ENCODE peak calls at places on chromosome 5, in four cellular contexts. B is IMR-90, U is GM12878, S is K562. H is an unnamed sample.

GRCh38 chr5:158154226-158155005 is 295.5 kb upstream of the CLINT1 start:
- DNase-seq in B (peak), U (no peak), S (no peak), H (no peak)

GRCh38 chr5:64971538-64971937 is 202.8 kb downstream of the CWC27 start:
- DNase-seq in B (peak), U (no peak), S (no peak), H (no peak)

GRCh38 chr5:33275921-33276705 is 164.7 kb upstream of the TARS1 start:
- DNase-seq in B (peak), U (no peak), S (no peak), H (no peak)

GRCh38 chr5:138351056-138351455 is 1.4 kb upstream of the KDM3B start:
- DNase-seq in B (peak), U (no peak), S (no peak), H (no peak)

GRCh38 chr5:18329346-18329745 is 695.1 kb downstream of the TAF11L14 start:
- DNase-seq in B (no peak), U (no peak), S (no peak), H (no peak)

GRCh38 chr5:90161399-90161798 is 248.2 kb downstream of the CETN3 start:
- DNase-seq in B (no peak), U (no peak), S (peak), H (peak)

GRCh38 chr5:175520321-175520720 is 42.0 kb downstream of the SFXN1 start:
- DNase-seq in B (no peak), U (no peak), S (no peak), H (no peak)

GRCh38 chr5:116063950-116064349 is 20.9 kb upstream of the COMMD10 start:
- DNase-seq in B (no peak), U (no peak), S (no peak), H (no peak)

GRCh38 chr5:119070578-119070827 is 384 bp upstream of the DMXL1 start:
- DNase-seq in B (no peak), U (no peak), S (no peak), H (peak)

GRCh38 chr5:112594060-112594850 is 143.4 kb upstream of the APC start:
- DNase-seq in B (no peak), U (no peak), S (no peak), H (peak)

GRCh38 chr5:43840424-43841232 is 237.6 kb downstream of the NNT start:
- DNase-seq in B (no peak), U (no peak), S (no peak), H (no peak)

GRCh38 chr5:172187118-172188032 is 649 bp downstream of the STK10 start:
- DNase-seq in B (peak), U (no peak), S (peak), H (peak)

GRCh38 chr5:50969207-50970145 is 303.0 kb downstream of the PARP8 start:
- DNase-seq in B (no peak), U (no peak), S (no peak), H (peak)
- H2AFZ ChIP-seq in B (peak), U (no peak), S (no peak), H (peak)

GRCh38 chr5:139561655-139562451 is 714 bp downstream of the UBE2D2 start:
- DNase-seq in B (peak), U (no peak), S (peak), H (peak)

GRCh38 chr5:139566611-139567010 is 5.5 kb downstream of the UBE2D2 start:
- DNase-seq in B (no peak), U (no peak), S (no peak), H (no peak)

GRCh38 chr5:139562847-139563246 is 1.7 kb downstream of the UBE2D2 start:
- DNase-seq in B (no peak), U (no peak), S (no peak), H (no peak)

GRCh38 chr5:139569276-139569955 is 8.3 kb downstream of the UBE2D2 start:
- DNase-seq in B (peak), U (no peak), S (no peak), H (no peak)

DNA sequence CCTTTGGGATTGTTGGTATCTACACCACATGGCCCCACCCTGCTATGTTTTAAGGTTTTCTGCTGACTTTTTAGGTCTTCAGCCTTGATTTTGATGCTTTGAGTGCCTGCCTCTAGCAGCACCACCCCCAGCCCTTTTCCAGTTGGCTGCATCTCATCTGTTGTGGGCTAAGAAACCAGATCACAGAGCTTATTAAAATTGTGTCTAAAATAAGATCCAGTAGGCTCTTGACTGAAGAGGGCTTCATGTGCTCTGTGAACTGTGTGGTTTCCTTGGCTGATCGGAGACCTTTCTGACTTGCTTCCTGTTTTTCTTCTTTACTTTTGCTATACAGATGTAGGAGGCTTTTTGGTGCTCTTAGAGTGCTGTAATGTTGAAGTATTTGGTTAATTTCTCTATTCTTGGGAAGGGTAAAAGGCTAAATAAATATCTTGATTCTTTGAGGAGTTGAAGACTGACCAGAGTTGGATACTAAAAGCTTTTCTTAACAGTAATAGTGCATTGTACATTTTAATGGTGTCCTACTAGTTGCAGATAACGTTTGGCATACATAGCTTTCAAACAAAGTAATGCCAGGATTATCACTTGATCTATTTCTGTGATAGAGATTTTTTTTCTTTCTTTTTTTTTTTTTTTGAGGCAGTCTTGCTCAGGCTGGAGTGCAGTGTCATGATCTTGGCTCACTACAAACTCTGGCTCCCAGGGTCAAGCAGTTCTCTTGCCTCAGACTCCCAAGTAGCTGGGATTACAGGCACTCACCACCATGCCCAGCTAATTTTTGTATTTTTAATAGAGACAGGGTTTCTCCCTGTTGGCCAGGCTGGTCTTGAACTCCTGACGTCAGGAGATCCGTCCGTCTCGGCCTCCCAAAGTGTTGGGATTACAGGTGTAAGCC is 4.5 kb downstream of the UBE2D2 start:
- DNase-seq in B (peak), U (peak), S (no peak), H (no peak)
- TF ChIP-seq RCOR1 in B (no peak), U (no peak), S (no peak), H (no peak)

DNA sequence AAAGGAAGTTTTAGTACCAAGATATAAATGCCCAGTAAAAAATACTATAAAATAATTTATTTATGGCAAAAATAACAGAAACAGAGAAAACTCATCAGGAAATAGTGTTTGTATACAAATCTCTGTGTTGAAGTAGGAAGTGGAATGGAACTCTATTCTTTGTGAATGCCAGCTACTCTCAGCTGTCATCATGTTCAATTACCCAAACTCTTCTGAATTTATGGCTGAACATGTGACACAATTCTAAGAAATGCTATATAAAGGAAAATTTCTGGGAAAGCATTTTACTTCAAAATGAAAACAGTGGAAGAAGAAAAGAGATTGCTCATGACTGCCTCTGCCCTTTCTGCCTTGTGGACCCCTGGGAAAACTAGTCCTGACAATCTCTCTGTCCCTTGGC is 522.3 kb upstream of the ST8SIA4 start:
- DNase-seq in B (no peak), U (no peak), S (no peak), H (no peak)
- H2AFZ ChIP-seq in B (no peak), U (no peak), S (no peak), H (peak)

GRCh38 chr5:31116466-31117031 is 76.9 kb upstream of the CDH6 start:
- DNase-seq in B (no peak), U (no peak), S (no peak), H (no peak)
- TF ChIP-seq RCOR1 in B (no peak), U (no peak), S (no peak), H (no peak)

GRCh38 chr5:147803941-147804717 is 21.6 kb upstream of the JAKMIP2 start:
- DNase-seq in B (no peak), U (no peak), S (no peak), H (no peak)
- H2AFZ ChIP-seq in B (no peak), U (no peak), S (no peak), H (no peak)

DNA sequence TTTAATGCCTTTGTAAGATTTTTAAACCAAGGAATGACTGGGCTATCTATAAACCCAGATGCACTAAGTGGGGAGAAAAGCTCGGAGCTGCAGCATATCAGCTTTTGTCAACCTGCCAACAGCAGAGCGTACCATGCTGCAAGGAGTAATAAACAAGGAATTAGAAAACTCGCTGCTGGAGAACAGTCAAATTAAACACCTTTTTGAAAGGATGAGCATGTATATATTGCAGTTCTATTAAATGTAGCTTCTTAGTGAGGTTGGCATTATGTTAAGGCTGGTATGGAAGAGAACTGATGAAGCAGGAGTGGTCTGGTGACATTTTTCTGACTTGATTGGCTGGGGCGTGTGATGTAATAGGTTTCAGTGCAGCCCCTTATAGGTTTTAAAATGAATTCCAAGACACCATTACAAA is 74.7 kb downstream of the PIK3R1 start:
- DNase-seq in B (peak), U (no peak), S (peak), H (peak)
- TF ChIP-seq RCOR1 in B (no peak), U (no peak), S (peak), H (no peak)

GRCh38 chr5:73230264-73231244 is 57.6 kb downstream of the TMEM174 start:
- DNase-seq in B (no peak), U (no peak), S (no peak), H (no peak)
- H2AFZ ChIP-seq in B (peak), U (no peak), S (no peak), H (peak)

GRCh38 chr5:93145767-93146166 is 435.3 kb downstream of the NR2F1-AS1 start:
- DNase-seq in B (peak), U (no peak), S (no peak), H (no peak)
- TF ChIP-seq RCOR1 in B (no peak), U (no peak), S (no peak), H (no peak)

H was measured in SK-N-SH.